ENCODE peak calls at places on chromosomes 16 and 17, in seven cellular contexts. One of them, this sample, is unnamed.

GRCh38 chr16:85248269-85248668 is 136.0 kb upstream of the CIBAR2 start:
- DNase-seq in gastrocnemius medialis: no peak
- DNase-seq in thoracic aorta: no peak
- DNase-seq in CD4-positive, alpha-beta memory T cell: no peak
- DNase-seq in A549: no peak
- DNase-seq in psoas muscle: no peak
- DNase-seq in GM23248: no peak
- DNase-seq in this sample: no peak

GRCh38 chr16:22844426-22844825 is 30.5 kb downstream of the HS3ST2 start:
- DNase-seq in gastrocnemius medialis: no peak
- DNase-seq in thoracic aorta: no peak
- DNase-seq in CD4-positive, alpha-beta memory T cell: no peak
- DNase-seq in A549: no peak
- DNase-seq in psoas muscle: no peak
- DNase-seq in GM23248: no peak
- DNase-seq in this sample: no peak

GRCh38 chr17:57396515-57396921 is 140.2 kb downstream of the MSI2 start:
- DNase-seq in gastrocnemius medialis: no peak
- DNase-seq in thoracic aorta: no peak
- DNase-seq in CD4-positive, alpha-beta memory T cell: no peak
- DNase-seq in A549: no peak
- DNase-seq in psoas muscle: no peak
- DNase-seq in GM23248: no peak
- DNase-seq in this sample: no peak

GRCh38 chr16:75216576-75216975 is 2.2 kb upstream of the CTRB1 start:
- DNase-seq in gastrocnemius medialis: no peak
- DNase-seq in thoracic aorta: no peak
- DNase-seq in CD4-positive, alpha-beta memory T cell: no peak
- DNase-seq in A549: no peak
- DNase-seq in psoas muscle: no peak
- DNase-seq in GM23248: no peak
- DNase-seq in this sample: no peak

GRCh38 chr17:50205111-50205821 is 3.8 kb upstream of the COL1A1 start:
- DNase-seq in gastrocnemius medialis: no peak
- DNase-seq in thoracic aorta: no peak
- DNase-seq in CD4-positive, alpha-beta memory T cell: no peak
- DNase-seq in A549: no peak
- DNase-seq in psoas muscle: no peak
- DNase-seq in GM23248: peak; percentile 68
- DNase-seq in this sample: no peak

GRCh38 chr16:27179500-27180072 is 23.7 kb upstream of the KDM8 start:
- DNase-seq in gastrocnemius medialis: peak; percentile 60
- DNase-seq in thoracic aorta: peak; percentile 57
- DNase-seq in CD4-positive, alpha-beta memory T cell: peak; percentile 86
- DNase-seq in A549: peak; percentile 58
- DNase-seq in psoas muscle: peak; percentile 91
- DNase-seq in GM23248: peak; percentile 79
- DNase-seq in this sample: peak; percentile 89

GRCh38 chr16:83666449-83666848 is 141.3 kb upstream of the HSBP1 start:
- DNase-seq in gastrocnemius medialis: no peak
- DNase-seq in thoracic aorta: no peak
- DNase-seq in CD4-positive, alpha-beta memory T cell: no peak
- DNase-seq in A549: no peak
- DNase-seq in psoas muscle: no peak
- DNase-seq in GM23248: no peak
- DNase-seq in this sample: no peak

GRCh38 chr17:48617515-48618365 is 2.6 kb upstream of the HOXB8 start:
- DNase-seq in gastrocnemius medialis: no peak
- DNase-seq in thoracic aorta: no peak
- DNase-seq in CD4-positive, alpha-beta memory T cell: no peak
- DNase-seq in A549: no peak
- DNase-seq in psoas muscle: no peak
- DNase-seq in GM23248: peak; percentile 21
- DNase-seq in this sample: no peak

GRCh38 chr17:4643676-4644075 is 2.2 kb upstream of the ALOX15 start:
- DNase-seq in gastrocnemius medialis: no peak
- DNase-seq in thoracic aorta: no peak
- DNase-seq in CD4-positive, alpha-beta memory T cell: no peak
- DNase-seq in A549: no peak
- DNase-seq in psoas muscle: no peak
- DNase-seq in GM23248: no peak
- DNase-seq in this sample: no peak

GRCh38 chr17:2723997-2724782 is 12.6 kb upstream of the CLUH start:
- DNase-seq in gastrocnemius medialis: no peak
- DNase-seq in thoracic aorta: no peak
- DNase-seq in CD4-positive, alpha-beta memory T cell: peak; percentile 29
- DNase-seq in A549: no peak
- DNase-seq in psoas muscle: no peak
- DNase-seq in GM23248: peak; percentile 27
- DNase-seq in this sample: no peak

GRCh38 chr17:69230939-69231338 is 2.3 kb upstream of the ABCA10 start:
- DNase-seq in gastrocnemius medialis: no peak
- DNase-seq in thoracic aorta: no peak
- DNase-seq in CD4-positive, alpha-beta memory T cell: no peak
- DNase-seq in A549: no peak
- DNase-seq in psoas muscle: no peak
- DNase-seq in GM23248: no peak
- DNase-seq in this sample: no peak

GRCh38 chr17:69228576-69228975 is at the start of gene ABCA10:
- DNase-seq in gastrocnemius medialis: no peak
- DNase-seq in thoracic aorta: no peak
- DNase-seq in CD4-positive, alpha-beta memory T cell: no peak
- DNase-seq in A549: no peak
- DNase-seq in psoas muscle: no peak
- DNase-seq in GM23248: peak; percentile 20
- DNase-seq in this sample: no peak

GRCh38 chr17:69222707-69223106 is 5.9 kb downstream of the ABCA10 start:
- DNase-seq in gastrocnemius medialis: no peak
- DNase-seq in thoracic aorta: no peak
- DNase-seq in CD4-positive, alpha-beta memory T cell: no peak
- DNase-seq in A549: no peak
- DNase-seq in psoas muscle: no peak
- DNase-seq in GM23248: no peak
- DNase-seq in this sample: no peak

GRCh38 chr17:69223809-69224208 is 4.8 kb downstream of the ABCA10 start:
- DNase-seq in gastrocnemius medialis: no peak
- DNase-seq in thoracic aorta: no peak
- DNase-seq in CD4-positive, alpha-beta memory T cell: no peak
- DNase-seq in A549: no peak
- DNase-seq in psoas muscle: no peak
- DNase-seq in GM23248: peak; percentile 19
- DNase-seq in this sample: no peak

GRCh38 chr17:69227536-69227935 is 1.1 kb downstream of the ABCA10 start:
- DNase-seq in gastrocnemius medialis: no peak
- DNase-seq in thoracic aorta: no peak
- DNase-seq in CD4-positive, alpha-beta memory T cell: no peak
- DNase-seq in A549: no peak
- DNase-seq in psoas muscle: no peak
- DNase-seq in GM23248: no peak
- DNase-seq in this sample: no peak
- H3K4me3 ChIP-seq in gastrocnemius medialis: no peak overlapping the region
- H3K4me3 ChIP-seq in thoracic aorta: no peak overlapping the region
- H3K4me3 ChIP-seq in CD4-positive, alpha-beta memory T cell: no peak overlapping the region
- H3K4me3 ChIP-seq in A549: no peak overlapping the region
- H3K4me3 ChIP-seq in psoas muscle: peak overlapping the region; percentile 47
- H3K4me3 ChIP-seq in GM23248: no peak overlapping the region
- H3K4me3 ChIP-seq in this sample: no peak overlapping the region

GRCh38 chr17:81865733-81866439 is 5.3 kb downstream of the ARHGDIA start:
- DNase-seq in gastrocnemius medialis: no peak
- DNase-seq in thoracic aorta: no peak
- DNase-seq in CD4-positive, alpha-beta memory T cell: peak; percentile 32
- DNase-seq in A549: no peak
- DNase-seq in psoas muscle: no peak
- DNase-seq in GM23248: peak; percentile 58
- DNase-seq in this sample: peak; percentile 16

GRCh38 chr17:81867952-81868673 is 3.0 kb downstream of the ARHGDIA start:
- DNase-seq in gastrocnemius medialis: no peak
- DNase-seq in thoracic aorta: no peak
- DNase-seq in CD4-positive, alpha-beta memory T cell: peak; percentile 12
- DNase-seq in A549: no peak
- DNase-seq in psoas muscle: no peak
- DNase-seq in GM23248: peak; percentile 33
- DNase-seq in this sample: no peak

GRCh38 chr17:81868674-81869220 is 2.4 kb downstream of the ARHGDIA start:
- DNase-seq in gastrocnemius medialis: no peak
- DNase-seq in thoracic aorta: no peak
- DNase-seq in CD4-positive, alpha-beta memory T cell: no peak
- DNase-seq in A549: peak; percentile 58
- DNase-seq in psoas muscle: peak; percentile 78
- DNase-seq in GM23248: peak; percentile 78
- DNase-seq in this sample: no peak

GRCh38 chr17:81866440-81867122 is 4.6 kb downstream of the ARHGDIA start:
- DNase-seq in gastrocnemius medialis: no peak
- DNase-seq in thoracic aorta: no peak
- DNase-seq in CD4-positive, alpha-beta memory T cell: peak; percentile 34
- DNase-seq in A549: no peak
- DNase-seq in psoas muscle: no peak
- DNase-seq in GM23248: peak; percentile 45
- DNase-seq in this sample: no peak

DNA sequence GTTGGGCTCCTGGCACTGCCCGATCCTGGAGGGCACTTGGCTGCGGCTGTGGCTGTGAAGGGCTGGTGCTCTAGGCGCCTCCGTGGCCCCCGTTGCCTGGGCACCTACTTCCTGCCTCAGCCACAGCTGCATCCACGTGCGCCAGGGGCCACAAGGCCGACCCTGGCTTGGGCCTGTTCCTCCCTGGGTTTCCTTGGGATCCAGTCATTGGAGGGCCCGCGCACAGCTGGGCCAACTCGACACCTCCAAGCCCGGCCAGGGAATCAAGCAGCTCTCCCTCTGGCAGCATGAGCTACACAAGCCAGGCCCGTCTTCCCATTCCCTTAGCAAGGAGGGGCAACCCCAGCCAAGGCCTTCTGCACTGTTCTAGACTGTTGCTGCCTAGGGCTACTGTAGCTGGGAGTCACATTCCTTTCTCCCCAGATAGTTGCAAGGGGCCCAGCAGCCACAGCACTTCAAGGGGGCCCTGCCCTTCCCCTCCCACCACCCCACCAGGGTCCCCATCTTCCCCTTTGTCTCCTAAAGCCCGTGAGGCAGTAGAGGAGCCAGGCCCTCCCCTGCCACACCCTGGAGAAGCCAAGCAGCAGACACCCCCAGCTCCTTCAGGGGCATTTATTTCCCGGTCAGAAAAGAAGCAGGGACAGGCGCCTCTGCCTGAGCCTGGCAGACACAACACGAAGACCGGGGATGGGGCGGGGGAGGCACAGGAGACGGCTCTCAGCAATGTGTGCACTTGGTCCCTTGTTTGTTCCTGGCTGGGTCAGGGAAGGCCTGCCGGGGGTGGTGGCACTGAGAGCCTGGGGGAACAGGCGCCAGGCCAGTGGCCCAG is 3.8 kb downstream of the ARHGDIA start:
- DNase-seq in gastrocnemius medialis: no peak
- DNase-seq in thoracic aorta: no peak
- DNase-seq in CD4-positive, alpha-beta memory T cell: no peak
- DNase-seq in A549: no peak
- DNase-seq in psoas muscle: no peak
- DNase-seq in GM23248: peak; percentile 70
- DNase-seq in this sample: no peak
- H3K4me1 ChIP-seq in gastrocnemius medialis: peaks cover 61% of the 10 kb centered on the region
- H3K4me1 ChIP-seq in thoracic aorta: peaks cover 18% of the 10 kb centered on the region
- H3K4me1 ChIP-seq in CD4-positive, alpha-beta memory T cell: peaks cover 48% of the 10 kb centered on the region
- H3K4me1 ChIP-seq in A549: peaks cover 61% of the 10 kb centered on the region
- H3K4me1 ChIP-seq in psoas muscle: peaks cover 45% of the 10 kb centered on the region
- H3K4me1 ChIP-seq in GM23248: peaks cover 17% of the 10 kb centered on the region
- H3K4me1 ChIP-seq in this sample: peaks cover 18% of the 10 kb centered on the region

GRCh38 chr16:3855142-3855541 is 25.4 kb downstream of the CREBBP start:
- DNase-seq in gastrocnemius medialis: no peak
- DNase-seq in thoracic aorta: no peak
- DNase-seq in CD4-positive, alpha-beta memory T cell: no peak
- DNase-seq in A549: no peak
- DNase-seq in psoas muscle: no peak
- DNase-seq in GM23248: no peak
- DNase-seq in this sample: no peak

GRCh38 chr16:3858809-3859208 is 21.7 kb downstream of the CREBBP start:
- DNase-seq in gastrocnemius medialis: no peak
- DNase-seq in thoracic aorta: no peak
- DNase-seq in CD4-positive, alpha-beta memory T cell: no peak
- DNase-seq in A549: no peak
- DNase-seq in psoas muscle: no peak
- DNase-seq in GM23248: no peak
- DNase-seq in this sample: no peak

GRCh38 chr16:3856367-3857141 is 24.0 kb downstream of the CREBBP start:
- DNase-seq in gastrocnemius medialis: no peak
- DNase-seq in thoracic aorta: no peak
- DNase-seq in CD4-positive, alpha-beta memory T cell: no peak
- DNase-seq in A549: no peak
- DNase-seq in psoas muscle: no peak
- DNase-seq in GM23248: no peak
- DNase-seq in this sample: no peak

GRCh38 chr16:3859875-3860274 is 20.6 kb downstream of the CREBBP start:
- DNase-seq in gastrocnemius medialis: no peak
- DNase-seq in thoracic aorta: no peak
- DNase-seq in CD4-positive, alpha-beta memory T cell: no peak
- DNase-seq in A549: no peak
- DNase-seq in psoas muscle: no peak
- DNase-seq in GM23248: no peak
- DNase-seq in this sample: no peak

DNA sequence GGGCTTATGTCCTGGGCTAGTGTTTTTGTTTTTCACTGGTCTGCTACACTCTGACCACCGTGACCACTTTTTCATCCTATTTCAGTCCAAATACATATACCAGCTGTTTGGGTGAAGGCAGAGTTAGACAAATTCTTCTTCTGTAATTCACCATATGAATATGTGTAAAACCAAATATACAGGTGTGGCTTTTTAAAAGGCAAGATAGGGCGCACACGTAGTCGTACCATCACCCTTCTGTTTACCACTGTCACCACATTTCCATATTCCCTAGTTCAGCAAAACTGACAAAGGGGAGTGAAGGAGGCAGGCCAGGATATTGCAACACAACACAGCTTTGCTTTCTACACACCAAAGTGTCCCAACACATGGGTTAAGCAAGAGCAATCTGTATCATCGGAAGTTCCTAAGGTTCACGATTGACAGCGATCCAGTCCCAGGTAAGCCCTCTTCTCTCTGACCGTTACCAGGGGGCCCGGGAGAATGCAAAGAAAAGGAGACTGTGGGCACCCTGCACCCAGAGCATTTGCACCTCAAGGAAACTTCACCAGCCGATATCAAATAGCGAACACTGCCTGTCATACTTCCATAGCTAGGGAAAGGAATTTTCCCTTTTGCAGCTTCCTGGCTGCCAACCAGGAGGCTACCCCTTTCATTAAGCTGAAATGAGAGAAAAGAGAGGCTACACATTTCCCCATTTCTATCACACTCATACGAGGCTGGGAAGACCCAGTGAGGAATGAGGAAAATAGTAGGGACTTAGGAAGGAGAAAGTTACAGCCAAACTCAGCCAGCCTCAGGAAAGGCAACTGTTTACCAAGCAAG is 23.1 kb downstream of the CREBBP start:
- DNase-seq in gastrocnemius medialis: peak; percentile 75
- DNase-seq in thoracic aorta: no peak
- DNase-seq in CD4-positive, alpha-beta memory T cell: no peak
- DNase-seq in A549: no peak
- DNase-seq in psoas muscle: no peak
- DNase-seq in GM23248: peak; percentile 79
- DNase-seq in this sample: no peak
- H3K27ac ChIP-seq in gastrocnemius medialis: peak overlapping the region; percentile 75
- H3K27ac ChIP-seq in thoracic aorta: no peak overlapping the region
- H3K27ac ChIP-seq in CD4-positive, alpha-beta memory T cell: no peak overlapping the region
- H3K27ac ChIP-seq in A549: no peak overlapping the region
- H3K27ac ChIP-seq in psoas muscle: peak overlapping the region; percentile 76
- H3K27ac ChIP-seq in GM23248: peak overlapping the region; percentile 16
- H3K27ac ChIP-seq in this sample: peak overlapping the region; percentile 5

GRCh38 chr16:3014971-3015370 is 2.2 kb downstream of the CLDN9 start:
- DNase-seq in gastrocnemius medialis: no peak
- DNase-seq in thoracic aorta: no peak
- DNase-seq in CD4-positive, alpha-beta memory T cell: no peak
- DNase-seq in A549: no peak
- DNase-seq in psoas muscle: no peak
- DNase-seq in GM23248: no peak
- DNase-seq in this sample: no peak
- H3K4me3 ChIP-seq in gastrocnemius medialis: no peak overlapping the region
- H3K4me3 ChIP-seq in thoracic aorta: no peak overlapping the region
- H3K4me3 ChIP-seq in CD4-positive, alpha-beta memory T cell: no peak overlapping the region
- H3K4me3 ChIP-seq in A549: no peak overlapping the region
- H3K4me3 ChIP-seq in psoas muscle: no peak overlapping the region
- H3K4me3 ChIP-seq in GM23248: no peak overlapping the region
- H3K4me3 ChIP-seq in this sample: no peak overlapping the region

This sample was measured in naive thymus-derived CD4-positive, alpha-beta T cell.